ENCODE peak calls at places on chromosome 15, in seven cellular contexts. S is naive thymus-derived CD4-positive, alpha-beta T cell; Y is RWPE2; V is CD8-positive, alpha-beta T cell; A is thoracic aorta; O is upper lobe of left lung; F is heart left ventricle. J is an unnamed sample.

GRCh38 chr15:22845289-22845900 is 6.9 kb downstream of the NIPA2 start:
- ATAC-seq in A (no peak), S (no peak), Y (no peak), O (no peak), V (no peak), F (no peak), J (no peak)

GRCh38 chr15:63075072-63075995 is 32.8 kb downstream of the TPM1 start:
- ATAC-seq in A (no peak), O (no peak), V (no peak), S (no peak), F (no peak), Y (no peak), J (peak; percentile 66)

GRCh38 chr15:76168237-76168984 is 108.6 kb downstream of the TMEM266 start:
- ATAC-seq in A (no peak), Y (no peak), V (no peak), O (no peak), S (no peak), F (no peak), J (no peak)

GRCh38 chr15:48580736-48581135 is 64.8 kb downstream of the FBN1 start:
- ATAC-seq in F (no peak), S (no peak), O (no peak), Y (no peak), V (no peak), A (no peak), J (no peak)

GRCh38 chr15:99977945-99978344 is 244.7 kb upstream of the LYSMD4 start:
- ATAC-seq in O (no peak), V (no peak), A (no peak), Y (no peak), F (no peak), S (no peak), J (no peak)

GRCh38 chr15:62060896-62061280 is 641 bp upstream of the VPS13C start:
- ATAC-seq in V (peak; percentile 27), A (peak; percentile 10), S (peak; percentile 34), Y (no peak), F (no peak), O (no peak), J (no peak)

GRCh38 chr15:44501768-44502366 is 35.1 kb upstream of the EIF3J start:
- ATAC-seq in O (no peak), F (no peak), Y (peak; percentile 83), A (no peak), S (peak; percentile 69), V (peak; percentile 73), J (no peak)

GRCh38 chr15:59438891-59439290 is 905 bp downstream of the FAM81A start:
- ATAC-seq in V (no peak), O (no peak), Y (no peak), A (no peak), S (no peak), F (no peak), J (no peak)

GRCh38 chr15:38549222-38549621 is 15.4 kb downstream of the RASGRP1 start:
- ATAC-seq in A (no peak), V (no peak), Y (peak; percentile 71), S (no peak), F (no peak), O (no peak), J (no peak)

GRCh38 chr15:85430406-85431204 is 50.2 kb downstream of the AKAP13 start:
- ATAC-seq in A (no peak), Y (peak; percentile 27), V (no peak), F (no peak), O (no peak), S (no peak), J (no peak)

GRCh38 chr15:81911572-81911971 is 134.2 kb downstream of the MEX3B start:
- ATAC-seq in O (no peak), A (no peak), V (no peak), F (no peak), S (no peak), Y (no peak), J (no peak)

GRCh38 chr15:38826880-38827279 is 262.3 kb upstream of the RASGRP1 start:
- ATAC-seq in F (no peak), A (no peak), O (no peak), Y (no peak), V (no peak), S (no peak), J (no peak)

GRCh38 chr15:30043211-30043655 is 39.5 kb upstream of the GOLGA8J start:
- ATAC-seq in S (no peak), O (no peak), V (no peak), A (no peak), F (no peak), Y (peak; percentile 80), J (no peak)

GRCh38 chr15:99613887-99614642 is 48.3 kb downstream of the MEF2A start:
- ATAC-seq in Y (no peak), V (no peak), F (no peak), A (no peak), O (peak; percentile 67), S (peak; percentile 42), J (peak; percentile 54)

GRCh38 chr15:62792960-62793758 is 249.4 kb upstream of the TPM1 start:
- ATAC-seq in F (no peak), A (no peak), O (no peak), S (no peak), V (no peak), Y (no peak), J (no peak)

DNA sequence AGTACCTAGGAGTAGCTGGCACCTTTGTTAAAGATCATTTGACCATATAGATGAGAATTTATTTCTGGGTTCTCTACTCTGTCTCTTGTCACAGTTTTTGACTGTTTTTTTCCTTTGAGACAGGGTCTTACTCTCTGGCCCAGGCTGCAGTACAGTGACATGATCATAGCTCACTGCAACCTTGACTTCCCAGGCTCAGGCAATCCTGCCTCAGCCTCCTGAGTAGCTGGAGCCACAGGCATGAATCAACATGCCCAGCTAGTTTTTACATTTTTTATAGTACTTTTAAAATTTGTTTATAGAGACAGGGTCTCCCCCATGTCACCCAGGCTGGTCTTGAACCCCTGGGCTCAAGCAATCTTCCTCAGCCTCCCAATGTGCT is 45.0 kb downstream of the BCL2L10 start:
- ATAC-seq in O (no peak), S (no peak), F (no peak), V (no peak), Y (peak; percentile 34), A (no peak), J (no peak)
- H3K27ac ChIP-seq in O (no peak overlapping the region), S (no peak overlapping the region), F (no peak overlapping the region), V (no peak overlapping the region), Y (peak overlapping the region; percentile 66), A (no peak overlapping the region), J (no peak overlapping the region)

DNA sequence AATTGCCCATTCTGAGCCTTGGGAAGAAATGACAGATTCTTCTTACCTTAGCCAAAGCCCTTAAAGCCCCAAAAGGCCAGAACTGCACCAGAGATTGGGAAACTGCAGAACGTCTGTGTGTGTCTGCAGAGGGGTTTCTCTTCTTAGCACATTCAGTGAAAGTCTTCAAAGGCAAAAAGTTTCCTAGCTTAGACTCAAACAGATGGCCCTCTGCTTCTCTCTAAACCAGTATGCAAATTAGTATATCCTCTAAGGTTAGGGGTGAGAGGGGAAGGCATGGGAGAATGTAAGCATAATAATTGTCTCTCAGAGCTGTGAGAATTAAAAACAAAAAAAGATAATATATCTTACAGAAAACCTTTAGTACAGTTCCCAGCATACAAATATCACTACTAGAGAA is 334.0 kb upstream of the MCTP2 start:
- ATAC-seq in S (no peak), V (no peak), Y (no peak), O (no peak), A (no peak), F (no peak), J (no peak)
- H3K4me3 ChIP-seq in S (no peak overlapping the region), V (no peak overlapping the region), Y (no peak overlapping the region), O (no peak overlapping the region), A (no peak overlapping the region), F (no peak overlapping the region), J (no peak overlapping the region)

DNA sequence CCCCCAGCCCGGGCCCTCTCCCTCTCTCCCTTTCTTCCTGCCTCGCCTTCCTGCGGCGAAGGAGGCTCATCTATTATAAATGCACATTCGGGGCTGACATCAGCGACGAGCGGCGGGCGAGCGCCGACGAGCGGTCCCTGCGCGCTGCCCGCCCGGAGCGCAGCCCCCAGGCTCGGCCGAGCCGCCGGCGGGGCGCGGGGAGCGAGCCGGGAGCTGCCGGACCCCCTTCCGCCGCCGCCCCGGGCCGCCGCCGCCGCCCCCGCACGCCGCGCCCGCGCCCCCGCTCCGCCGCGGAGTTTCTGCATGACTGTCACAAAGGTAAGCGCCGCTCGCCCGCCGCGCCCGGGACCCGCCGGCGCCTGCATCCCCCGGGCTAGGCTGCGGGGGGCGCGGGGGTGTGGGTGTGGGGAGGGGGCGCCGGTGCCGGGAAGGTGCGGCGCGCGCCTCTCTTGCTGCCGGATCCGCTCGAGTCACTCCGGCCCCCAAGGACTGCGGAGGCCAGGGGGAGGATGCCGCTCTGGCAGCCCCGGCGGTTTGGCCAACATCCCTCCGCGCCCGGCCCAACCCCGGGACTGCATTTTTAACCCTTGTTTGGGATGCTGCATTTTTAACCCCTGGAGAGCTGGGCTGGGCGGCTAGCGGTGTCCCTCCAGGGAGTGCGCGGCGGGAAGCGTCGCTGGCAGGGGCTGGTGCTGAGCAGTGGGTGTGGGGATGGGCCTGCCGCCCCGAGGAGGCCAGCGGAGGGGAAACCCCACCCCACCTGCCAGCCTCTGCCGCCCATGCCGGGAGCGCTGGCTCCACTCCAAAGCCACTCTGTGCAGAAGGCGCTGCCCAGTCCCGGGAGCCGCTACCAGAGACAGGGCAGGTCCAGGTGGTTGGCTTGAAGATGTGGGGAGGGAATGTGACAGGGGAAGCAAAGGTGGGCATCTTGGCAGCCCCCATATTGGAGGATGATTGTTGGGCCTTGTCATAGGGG is at the start of gene CORO2B:
- ATAC-seq in F (peak; percentile 29), Y (peak; percentile 17), V (no peak), A (no peak), O (no peak), S (no peak), J (peak; percentile 39)
- H3K27ac ChIP-seq in F (peak within 1 kb of the TSS; percentile 75), Y (no peak within 1 kb of the TSS), V (no peak within 1 kb of the TSS), A (peak within 1 kb of the TSS; percentile 63), O (peak within 1 kb of the TSS; percentile 87), S (no peak within 1 kb of the TSS), J (peak within 1 kb of the TSS; percentile 86)

GRCh38 chr15:65631503-65631902 is 9.8 kb downstream of the SLC24A1 start:
- ATAC-seq in S (no peak), A (no peak), Y (no peak), V (no peak), O (no peak), F (no peak), J (no peak)

GRCh38 chr15:65629548-65629947 is 7.8 kb downstream of the SLC24A1 start:
- ATAC-seq in V (no peak), S (no peak), A (no peak), O (no peak), F (no peak), Y (no peak), J (no peak)

GRCh38 chr15:65632780-65633384 is 11.1 kb downstream of the SLC24A1 start:
- ATAC-seq in S (no peak), F (no peak), A (no peak), V (no peak), Y (no peak), O (no peak), J (no peak)

GRCh38 chr15:65633752-65634151 is 12.0 kb downstream of the SLC24A1 start:
- ATAC-seq in V (no peak), S (no peak), F (no peak), A (no peak), O (no peak), Y (no peak), J (no peak)

GRCh38 chr15:65630760-65631159 is 9.0 kb downstream of the SLC24A1 start:
- ATAC-seq in Y (no peak), V (no peak), F (no peak), S (no peak), O (no peak), A (no peak), J (no peak)
- H3K4me3 ChIP-seq in Y (no peak overlapping the region), V (no peak overlapping the region), F (no peak overlapping the region), S (no peak overlapping the region), O (no peak overlapping the region), A (no peak overlapping the region), J (no peak overlapping the region)

GRCh38 chr15:75037685-75038084 is 14.3 kb downstream of the PPCDC start:
- ATAC-seq in V (no peak), F (no peak), A (no peak), S (peak; percentile 69), O (no peak), Y (no peak), J (no peak)
- H3K27ac ChIP-seq in V (no peak overlapping the region), F (no peak overlapping the region), A (no peak overlapping the region), S (no peak overlapping the region), O (no peak overlapping the region), Y (no peak overlapping the region), J (no peak overlapping the region)

J was measured in gastroesophageal sphincter.